ENCODE peak calls at places on chromosome 1, in eight cellular contexts. U, X, I, F, W, T, N and B are unnamed samples.

GRCh38 chr1:70627910-70628309 is 216.8 kb downstream of the CTH start:
- DNase-seq in X (no peak), U (no peak), I (no peak), T (no peak), F (no peak), W (peak; percentile 38), N (peak; percentile 3), B (no peak)

GRCh38 chr1:106956721-106957120 is 99.8 kb upstream of the PRMT6 start:
- DNase-seq in I (no peak), N (peak; percentile 42), U (no peak), F (no peak), W (no peak), T (no peak), X (no peak), B (peak; percentile 5)

GRCh38 chr1:19654886-19655717 is 9.6 kb upstream of the HTR6 start:
- DNase-seq in T (no peak), U (no peak), X (no peak), N (no peak), I (no peak), F (no peak), W (no peak), B (no peak)

GRCh38 chr1:31793086-31793485 is 22.7 kb downstream of the SPOCD1 start:
- DNase-seq in F (peak; percentile 46), W (peak; percentile 5), U (no peak), I (no peak), N (no peak), T (no peak), X (no peak), B (no peak)

GRCh38 chr1:4367230-4367629 is 287.2 kb upstream of the AJAP1 start:
- DNase-seq in U (no peak), T (no peak), F (no peak), X (no peak), N (no peak), W (no peak), I (no peak), B (no peak)

GRCh38 chr1:155499953-155500621 is 62.5 kb downstream of the ASH1L start:
- DNase-seq in I (no peak), F (no peak), U (peak; percentile 32), N (no peak), W (no peak), T (no peak), X (peak; percentile 23), B (peak; percentile 36)

GRCh38 chr1:193355654-193356053 is 169.2 kb upstream of the B3GALT2 start:
- DNase-seq in N (no peak), U (no peak), X (no peak), F (no peak), I (no peak), W (no peak), T (no peak), B (no peak)

GRCh38 chr1:147721711-147722110 is 38.7 kb downstream of the GJA5 start:
- DNase-seq in I (no peak), N (no peak), W (no peak), F (no peak), X (peak; percentile 9), U (peak; percentile 35), T (no peak), B (no peak)

GRCh38 chr1:187626056-187626455 is 797.3 kb downstream of the PLA2G4A start:
- DNase-seq in I (no peak), N (no peak), F (no peak), T (no peak), U (no peak), W (no peak), X (no peak), B (no peak)

GRCh38 chr1:9822897-9823692 is 670 bp downstream of the CLSTN1 start:
- DNase-seq in N (no peak), I (no peak), W (no peak), U (peak; percentile 39), X (peak; percentile 25), F (no peak), T (no peak), B (no peak)

GRCh38 chr1:32606565-32606964 is 43.8 kb downstream of the ZBTB8OS start:
- DNase-seq in U (no peak), F (no peak), T (no peak), X (no peak), I (no peak), W (no peak), N (no peak), B (no peak)

GRCh38 chr1:115538579-115538978 is 103.2 kb upstream of the VANGL1 start:
- DNase-seq in W (no peak), I (no peak), U (no peak), T (no peak), F (no peak), N (no peak), X (no peak), B (no peak)

GRCh38 chr1:31717341-31717740 is 13.5 kb upstream of the COL16A1 start:
- DNase-seq in I (no peak), F (no peak), W (no peak), T (no peak), U (peak; percentile 32), N (peak; percentile 41), X (no peak), B (no peak)

GRCh38 chr1:99964806-99965205 is 5.0 kb upstream of the SLC35A3 start:
- DNase-seq in W (no peak), N (no peak), U (no peak), I (no peak), X (no peak), T (no peak), F (no peak), B (no peak)

GRCh38 chr1:216742625-216743024 is 19.4 kb upstream of the ESRRG start:
- DNase-seq in U (peak; percentile 28), F (no peak), X (peak; percentile 19), I (no peak), T (no peak), N (peak; percentile 2), W (no peak), B (peak; percentile 17)
- TF ChIP-seq CTCF in U (peak; percentile 41), F (peak; percentile 49), X (no peak), I (no peak), T (no peak), N (peak; percentile 14), W (peak; percentile 6), B (peak; percentile 42)

GRCh38 chr1:110298991-110299390 is 40.2 kb upstream of the RBM15 start:
- DNase-seq in W (no peak), N (no peak), T (no peak), I (no peak), F (peak; percentile 28), U (no peak), X (no peak), B (no peak)

GRCh38 chr1:110302836-110303235 is 36.3 kb upstream of the RBM15 start:
- DNase-seq in F (no peak), I (no peak), U (no peak), N (no peak), X (no peak), T (no peak), W (no peak), B (no peak)

GRCh38 chr1:110305875-110306420 is 33.2 kb upstream of the RBM15 start:
- DNase-seq in U (no peak), T (no peak), I (no peak), N (no peak), X (no peak), F (peak; percentile 75), W (peak; percentile 58), B (no peak)

GRCh38 chr1:110300412-110300811 is 38.8 kb upstream of the RBM15 start:
- DNase-seq in X (no peak), W (no peak), I (no peak), T (no peak), N (no peak), U (no peak), F (no peak), B (no peak)
- H3K4me3 ChIP-seq in X (no peak overlapping the region), W (no peak overlapping the region), I (no peak overlapping the region), T (no peak overlapping the region), N (no peak overlapping the region), U (no peak overlapping the region), F (no peak overlapping the region), B (no peak overlapping the region)

GRCh38 chr1:215076312-215076711 is 6.2 kb upstream of the KCNK2 start:
- DNase-seq in I (no peak), U (peak; percentile 70), T (peak; percentile 34), N (peak; percentile 58), F (no peak), W (no peak), X (peak; percentile 66), B (peak; percentile 52)
- TF ChIP-seq CTCF in I (no peak), U (peak; percentile 63), T (peak; percentile 64), N (peak; percentile 41), F (no peak), W (no peak), X (peak; percentile 51), B (peak; percentile 52)

GRCh38 chr1:38046884-38047602 is 450 bp upstream of the POU3F1 start:
- DNase-seq in F (peak; percentile 92), X (peak; percentile 82), I (peak; percentile 93), U (peak; percentile 71), N (peak; percentile 63), W (peak; percentile 74), T (peak; percentile 38), B (peak; percentile 78)

GRCh38 chr1:38046333-38046883 is at the start of gene POU3F1:
- DNase-seq in I (no peak), W (no peak), T (no peak), F (no peak), X (no peak), U (no peak), N (no peak), B (no peak)

GRCh38 chr1:38050397-38051141 is 4.0 kb upstream of the POU3F1 start:
- DNase-seq in F (no peak), I (no peak), N (no peak), X (no peak), U (no peak), T (no peak), W (no peak), B (no peak)

GRCh38 chr1:38045431-38046332 is 911 bp downstream of the POU3F1 start:
- DNase-seq in N (peak; percentile 5), T (no peak), F (no peak), W (peak; percentile 39), I (no peak), U (no peak), X (no peak), B (peak; percentile 29)

DNA sequence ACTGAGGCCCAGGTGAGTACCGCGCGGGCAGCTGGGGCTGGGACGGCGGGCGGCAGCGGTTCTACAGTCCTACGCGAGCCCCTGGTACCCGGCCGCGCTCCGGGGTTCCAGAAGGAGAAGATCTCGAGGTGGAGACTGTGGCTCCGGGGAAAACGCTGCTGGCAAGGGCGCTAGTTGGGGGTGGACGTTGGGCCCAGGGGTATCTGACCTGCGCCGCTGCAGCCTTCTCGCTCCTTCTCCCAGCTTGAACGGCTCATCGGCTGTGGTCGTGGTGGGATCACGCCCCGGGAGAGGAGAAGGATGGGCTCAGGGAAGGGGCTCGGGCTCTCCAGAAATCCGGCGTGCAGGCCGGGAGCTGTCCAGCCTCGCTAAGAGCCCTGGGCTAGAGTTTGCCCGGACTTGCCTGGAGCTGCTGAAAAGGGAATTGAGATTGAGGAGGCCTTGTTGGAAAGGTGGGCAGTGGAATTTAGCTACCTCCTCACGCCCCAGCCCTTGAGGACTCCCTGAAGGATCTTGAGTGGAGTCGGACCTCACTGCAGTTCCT is 1.1 kb upstream of the POU3F1 start:
- DNase-seq in U (peak; percentile 49), W (no peak), T (no peak), X (peak; percentile 36), N (peak; percentile 50), I (no peak), F (no peak), B (peak; percentile 39)
- H3K4me3 ChIP-seq in U (peak overlapping the region; percentile 50), W (peak overlapping the region; percentile 47), T (no peak overlapping the region), X (peak overlapping the region; percentile 57), N (peak overlapping the region; percentile 66), I (peak overlapping the region; percentile 73), F (no peak overlapping the region), B (peak overlapping the region; percentile 29)